ENCODE peak calls at places on chromosomes 4 and X, in four cellular contexts. One of them, this sample, is unnamed.

GRCh38 chr4:1813915-1814314 is 20.8 kb downstream of the FGFR3 start:
- DNase-seq in body of pancreas: no peak
- DNase-seq in HCT116: no peak
- DNase-seq in sigmoid colon: no peak
- DNase-seq in this sample: no peak

GRCh38 chrX:53435997-53436396 is 1.8 kb upstream of the HSD17B10 start:
- DNase-seq in body of pancreas: peak; percentile 72
- DNase-seq in sigmoid colon: peak; percentile 74
- DNase-seq in HCT116: peak; percentile 51
- DNase-seq in this sample: peak; percentile 26

GRCh38 chr4:131119661-131120060 is 2023.7 kb downstream of the C4orf33 start:
- DNase-seq in sigmoid colon: no peak
- DNase-seq in HCT116: no peak
- DNase-seq in body of pancreas: no peak
- DNase-seq in this sample: no peak

GRCh38 chr4:85913925-85914694 is 439.2 kb downstream of the ARHGAP24 start:
- DNase-seq in sigmoid colon: no peak
- DNase-seq in HCT116: no peak
- DNase-seq in body of pancreas: no peak
- DNase-seq in this sample: no peak

GRCh38 chr4:107120661-107121060 is 84.5 kb upstream of the DKK2 start:
- DNase-seq in HCT116: no peak
- DNase-seq in body of pancreas: no peak
- DNase-seq in sigmoid colon: no peak
- DNase-seq in this sample: no peak

GRCh38 chr4:95417531-95417930 is 131.2 kb downstream of the UNC5C start:
- DNase-seq in body of pancreas: no peak
- DNase-seq in HCT116: no peak
- DNase-seq in sigmoid colon: no peak
- DNase-seq in this sample: no peak

GRCh38 chrX:13029831-13030771 is 14.3 kb downstream of the FAM9C start:
- DNase-seq in HCT116: no peak
- DNase-seq in sigmoid colon: no peak
- DNase-seq in body of pancreas: no peak
- DNase-seq in this sample: no peak

GRCh38 chrX:153981771-153982533 is 9.4 kb downstream of the TMEM187 start:
- DNase-seq in HCT116: no peak
- DNase-seq in sigmoid colon: no peak
- DNase-seq in body of pancreas: no peak
- DNase-seq in this sample: no peak

GRCh38 chrX:115134366-115134765 is 54.8 kb upstream of the RBMXL3 start:
- DNase-seq in body of pancreas: no peak
- DNase-seq in HCT116: no peak
- DNase-seq in sigmoid colon: no peak
- DNase-seq in this sample: no peak

GRCh38 chrX:45524296-45524695 is 323.6 kb upstream of the DIPK2B start:
- DNase-seq in HCT116: no peak
- DNase-seq in body of pancreas: no peak
- DNase-seq in sigmoid colon: no peak
- DNase-seq in this sample: no peak

GRCh38 chr4:82381661-82382284 is 8.0 kb upstream of the HNRNPD start:
- DNase-seq in body of pancreas: no peak
- DNase-seq in HCT116: no peak
- DNase-seq in sigmoid colon: no peak
- DNase-seq in this sample: no peak

GRCh38 chrX:40100537-40101429 is 3.0 kb upstream of the BCOR start:
- DNase-seq in body of pancreas: no peak
- DNase-seq in HCT116: no peak
- DNase-seq in sigmoid colon: no peak
- DNase-seq in this sample: no peak

GRCh38 chr4:5863461-5864113 is 29.3 kb downstream of the CRMP1 start:
- DNase-seq in HCT116: peak; percentile 57
- DNase-seq in sigmoid colon: no peak
- DNase-seq in body of pancreas: no peak
- DNase-seq in this sample: peak; percentile 82

GRCh38 chrX:22053486-22053885 is 21.4 kb downstream of the PHEX start:
- DNase-seq in sigmoid colon: no peak
- DNase-seq in HCT116: no peak
- DNase-seq in body of pancreas: no peak
- DNase-seq in this sample: no peak

GRCh38 chr4:88283661-88284377 is 542 bp downstream of the PPM1K start:
- DNase-seq in sigmoid colon: peak; percentile 82
- DNase-seq in body of pancreas: peak; percentile 79
- DNase-seq in HCT116: peak; percentile 12
- DNase-seq in this sample: peak; percentile 23

GRCh38 chr4:3791910-3792542 is 25.8 kb downstream of the ADRA2C start:
- DNase-seq in body of pancreas: peak; percentile 73
- DNase-seq in HCT116: no peak
- DNase-seq in sigmoid colon: no peak
- DNase-seq in this sample: no peak

GRCh38 chrX:132842839-132843238 is 115.6 kb downstream of the HS6ST2 start:
- DNase-seq in body of pancreas: no peak
- DNase-seq in sigmoid colon: no peak
- DNase-seq in HCT116: no peak
- DNase-seq in this sample: no peak

GRCh38 chr4:46073778-46074177 is 50.1 kb downstream of the GABRG1 start:
- DNase-seq in body of pancreas: no peak
- DNase-seq in HCT116: no peak
- DNase-seq in sigmoid colon: no peak
- DNase-seq in this sample: no peak

GRCh38 chrX:19563746-19564145 is 48.4 kb upstream of the MAP3K15 start:
- DNase-seq in body of pancreas: no peak
- DNase-seq in HCT116: no peak
- DNase-seq in sigmoid colon: no peak
- DNase-seq in this sample: no peak

GRCh38 chrX:19564606-19565005 is 49.3 kb upstream of the MAP3K15 start:
- DNase-seq in sigmoid colon: no peak
- DNase-seq in body of pancreas: no peak
- DNase-seq in HCT116: no peak
- DNase-seq in this sample: no peak

GRCh38 chrX:19560611-19561010 is 45.3 kb upstream of the MAP3K15 start:
- DNase-seq in body of pancreas: no peak
- DNase-seq in HCT116: no peak
- DNase-seq in sigmoid colon: no peak
- DNase-seq in this sample: no peak

GRCh38 chrX:19565605-19566004 is 50.3 kb upstream of the MAP3K15 start:
- DNase-seq in HCT116: no peak
- DNase-seq in body of pancreas: no peak
- DNase-seq in sigmoid colon: no peak
- DNase-seq in this sample: no peak

DNA sequence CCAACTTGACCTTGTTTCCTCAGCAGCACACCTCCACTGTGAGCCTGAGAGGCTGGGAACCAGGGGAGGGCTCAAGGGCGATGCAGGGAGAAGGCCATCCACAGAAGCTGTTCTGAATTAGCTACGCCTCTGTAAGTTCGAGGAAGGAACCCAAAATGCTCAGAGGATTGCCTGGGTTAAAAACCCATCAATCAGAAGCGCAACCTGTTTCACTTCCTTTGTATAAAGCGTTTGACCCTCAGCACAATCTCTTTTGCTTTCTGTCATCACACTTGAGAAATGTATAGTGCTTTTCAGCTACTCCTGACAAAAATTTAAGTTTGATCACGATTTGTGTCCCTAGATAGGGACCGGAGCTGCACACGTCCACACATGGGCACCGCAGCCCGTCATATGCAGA is 48.0 kb upstream of the MAP3K15 start:
- DNase-seq in sigmoid colon: no peak
- DNase-seq in body of pancreas: no peak
- DNase-seq in HCT116: no peak
- DNase-seq in this sample: no peak
- TF ChIP-seq POLR2A in sigmoid colon: no peak
- TF ChIP-seq POLR2A in body of pancreas: no peak
- TF ChIP-seq POLR2A in HCT116: no peak
- TF ChIP-seq POLR2A in this sample: no peak

DNA sequence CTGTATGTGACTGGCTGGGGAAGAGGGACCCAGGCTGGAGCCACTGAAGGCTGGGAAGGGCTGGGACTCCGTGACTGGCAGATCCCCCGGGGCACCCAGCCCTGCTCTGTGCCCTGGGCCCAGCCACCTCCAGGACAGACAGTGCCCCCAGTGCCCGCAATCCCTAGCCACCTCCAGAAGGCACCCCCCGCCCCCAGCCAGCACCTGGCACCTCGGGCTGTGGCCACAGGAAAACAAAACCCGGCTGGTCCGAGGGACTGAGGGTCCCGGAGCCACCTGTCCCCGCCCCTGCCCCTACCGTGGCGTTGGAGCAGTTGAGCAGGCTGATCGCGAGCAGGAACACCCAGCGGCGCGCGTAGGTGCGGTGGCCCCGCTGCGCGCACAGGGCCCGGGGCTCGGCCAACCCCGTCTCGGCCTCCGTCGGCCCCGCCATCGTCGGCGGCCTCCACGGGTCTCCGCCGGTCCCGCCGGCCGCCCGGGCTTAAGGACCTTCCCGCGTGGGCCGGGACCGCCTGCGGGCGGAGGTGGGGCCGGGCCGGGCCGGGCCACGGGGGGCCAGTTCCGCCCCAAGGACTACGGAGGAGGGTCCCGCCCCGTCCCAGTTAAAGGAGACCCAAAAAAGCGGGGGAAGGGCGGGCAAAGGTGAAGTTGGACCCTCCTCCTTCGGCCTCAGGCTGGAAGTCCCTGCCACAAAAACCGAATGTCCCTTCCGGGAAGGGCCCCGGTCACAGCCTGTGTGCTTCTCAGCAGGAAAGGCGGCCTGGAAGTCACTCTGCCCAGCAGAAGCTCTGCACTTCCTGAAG is at the start of gene SLC49A3:
- DNase-seq in sigmoid colon: peak; percentile 65
- DNase-seq in HCT116: no peak
- DNase-seq in body of pancreas: no peak
- DNase-seq in this sample: no peak
- TF ChIP-seq POLR2A in sigmoid colon: no peak
- TF ChIP-seq POLR2A in HCT116: no peak
- TF ChIP-seq POLR2A in body of pancreas: peak; percentile 22
- TF ChIP-seq POLR2A in this sample: no peak

DNA sequence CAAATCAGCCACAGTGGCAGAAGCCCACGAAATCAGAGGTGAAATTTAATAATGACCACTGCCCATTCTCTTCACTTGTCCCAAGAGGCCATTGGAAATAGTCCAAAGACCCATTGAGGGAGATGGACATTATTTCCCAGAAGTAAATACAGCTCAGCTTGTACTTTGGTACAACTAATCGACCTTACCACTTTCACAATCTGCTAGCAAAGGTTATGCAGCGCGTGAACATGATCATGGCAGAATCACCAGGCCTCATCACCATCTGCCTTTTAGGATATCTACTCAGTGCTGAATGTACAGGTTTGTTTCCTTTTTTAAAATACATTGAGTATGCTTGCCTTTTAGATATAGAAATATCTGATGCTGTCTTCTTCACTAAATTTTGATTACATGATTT is at the start of gene F9:
- DNase-seq in body of pancreas: no peak
- DNase-seq in sigmoid colon: no peak
- DNase-seq in HCT116: no peak
- DNase-seq in this sample: no peak
- TF ChIP-seq POLR2A in body of pancreas: no peak
- TF ChIP-seq POLR2A in sigmoid colon: no peak
- TF ChIP-seq POLR2A in HCT116: no peak
- TF ChIP-seq POLR2A in this sample: no peak

GRCh38 chr4:173698557-173699262 is 168.7 kb upstream of the HAND2 start:
- DNase-seq in HCT116: no peak
- DNase-seq in sigmoid colon: no peak
- DNase-seq in body of pancreas: no peak
- DNase-seq in this sample: no peak

GRCh38 chr4:173697840-173698239 is 167.8 kb upstream of the HAND2 start:
- DNase-seq in HCT116: no peak
- DNase-seq in sigmoid colon: no peak
- DNase-seq in body of pancreas: no peak
- DNase-seq in this sample: no peak

GRCh38 chr4:173696011-173696410 is 166.0 kb upstream of the HAND2 start:
- DNase-seq in HCT116: no peak
- DNase-seq in sigmoid colon: no peak
- DNase-seq in body of pancreas: no peak
- DNase-seq in this sample: no peak

GRCh38 chr4:173699841-173700475 is 169.9 kb upstream of the HAND2 start:
- DNase-seq in HCT116: no peak
- DNase-seq in sigmoid colon: no peak
- DNase-seq in body of pancreas: no peak
- DNase-seq in this sample: no peak

DNA sequence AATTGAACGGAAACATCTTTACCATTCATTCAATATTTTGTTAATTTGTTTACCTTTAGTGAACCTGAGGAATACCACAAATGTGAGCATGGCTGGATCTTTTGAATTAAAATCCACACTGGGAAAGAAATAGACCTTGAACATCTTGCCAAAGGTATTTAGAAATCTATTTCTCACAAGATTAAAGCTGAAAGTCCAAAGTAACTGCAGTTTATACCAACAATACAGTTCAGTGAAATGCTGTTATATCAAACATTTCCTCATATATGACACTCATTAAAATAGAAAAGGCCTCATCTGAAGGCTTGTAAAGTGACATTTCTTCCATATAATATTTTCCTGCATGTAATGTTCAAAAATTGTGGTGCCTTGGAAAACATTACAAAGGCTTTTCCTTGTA is 166.5 kb upstream of the HAND2 start:
- DNase-seq in sigmoid colon: no peak
- DNase-seq in body of pancreas: no peak
- DNase-seq in HCT116: no peak
- DNase-seq in this sample: no peak
- TF ChIP-seq POLR2A in sigmoid colon: no peak
- TF ChIP-seq POLR2A in body of pancreas: no peak
- TF ChIP-seq POLR2A in HCT116: no peak
- TF ChIP-seq POLR2A in this sample: no peak

GRCh38 chrX:66638591-66639500 is at the start of gene EDA2R:
- DNase-seq in sigmoid colon: no peak
- DNase-seq in body of pancreas: peak; percentile 57
- DNase-seq in HCT116: no peak
- DNase-seq in this sample: peak; percentile 47
- TF ChIP-seq POLR2A in sigmoid colon: no peak
- TF ChIP-seq POLR2A in body of pancreas: no peak
- TF ChIP-seq POLR2A in HCT116: peak; percentile 42
- TF ChIP-seq POLR2A in this sample: peak; percentile 36

This sample was measured in H54.